ENCODE peak calls at places on chromosomes 13 and 19, in eight cellular contexts. One of them, this sample, is unnamed. For H3K4me1, H3K36me3 and H3K27me3, the result is how much of the 10 kb centered on the place peaks cover.

GRCh38 chr19:41957838-41958366 is 1.2 kb downstream of the RABAC1 start:
- DNase-seq in tibial nerve: no peak
- DNase-seq in effector memory CD4-positive, alpha-beta T cell: no peak
- DNase-seq in left ventricle myocardium inferior: peak
- DNase-seq in CD8-positive, alpha-beta T cell: no peak
- DNase-seq in sigmoid colon: peak
- DNase-seq in heart left ventricle: peak
- DNase-seq in psoas muscle: peak
- DNase-seq in this sample: peak

GRCh38 chr13:56351041-56351440 is 789.7 kb upstream of the PRR20A start:
- DNase-seq in sigmoid colon: no peak
- DNase-seq in effector memory CD4-positive, alpha-beta T cell: no peak
- DNase-seq in psoas muscle: no peak
- DNase-seq in heart left ventricle: no peak
- DNase-seq in tibial nerve: no peak
- DNase-seq in CD8-positive, alpha-beta T cell: no peak
- DNase-seq in left ventricle myocardium inferior: no peak
- DNase-seq in this sample: no peak

GRCh38 chr13:21478881-21479808 is 20.0 kb upstream of the ZDHHC20 start:
- DNase-seq in heart left ventricle: no peak
- DNase-seq in left ventricle myocardium inferior: no peak
- DNase-seq in CD8-positive, alpha-beta T cell: no peak
- DNase-seq in sigmoid colon: no peak
- DNase-seq in effector memory CD4-positive, alpha-beta T cell: no peak
- DNase-seq in psoas muscle: no peak
- DNase-seq in tibial nerve: no peak
- DNase-seq in this sample: no peak

GRCh38 chr19:49855277-49855675 is 4.3 kb downstream of the PTOV1 start:
- DNase-seq in sigmoid colon: no peak
- DNase-seq in left ventricle myocardium inferior: no peak
- DNase-seq in psoas muscle: peak
- DNase-seq in effector memory CD4-positive, alpha-beta T cell: no peak
- DNase-seq in heart left ventricle: no peak
- DNase-seq in tibial nerve: no peak
- DNase-seq in CD8-positive, alpha-beta T cell: no peak
- DNase-seq in this sample: no peak

GRCh38 chr19:45152504-45153338 is 8.1 kb downstream of the NKPD1 start:
- DNase-seq in left ventricle myocardium inferior: peak
- DNase-seq in effector memory CD4-positive, alpha-beta T cell: no peak
- DNase-seq in CD8-positive, alpha-beta T cell: peak
- DNase-seq in psoas muscle: peak
- DNase-seq in sigmoid colon: no peak
- DNase-seq in tibial nerve: no peak
- DNase-seq in heart left ventricle: peak
- DNase-seq in this sample: peak

GRCh38 chr13:79496188-79496587 is 15.2 kb downstream of the NDFIP2 start:
- DNase-seq in effector memory CD4-positive, alpha-beta T cell: no peak
- DNase-seq in left ventricle myocardium inferior: no peak
- DNase-seq in heart left ventricle: no peak
- DNase-seq in psoas muscle: no peak
- DNase-seq in CD8-positive, alpha-beta T cell: no peak
- DNase-seq in tibial nerve: no peak
- DNase-seq in sigmoid colon: no peak
- DNase-seq in this sample: no peak

GRCh38 chr13:24279706-24280105 is 29.7 kb upstream of the C1QTNF9 start:
- DNase-seq in CD8-positive, alpha-beta T cell: no peak
- DNase-seq in tibial nerve: no peak
- DNase-seq in left ventricle myocardium inferior: no peak
- DNase-seq in effector memory CD4-positive, alpha-beta T cell: no peak
- DNase-seq in heart left ventricle: no peak
- DNase-seq in psoas muscle: no peak
- DNase-seq in sigmoid colon: no peak
- DNase-seq in this sample: no peak

GRCh38 chr13:67123165-67123564 is 107.0 kb downstream of the PCDH9 start:
- DNase-seq in heart left ventricle: no peak
- DNase-seq in effector memory CD4-positive, alpha-beta T cell: no peak
- DNase-seq in psoas muscle: no peak
- DNase-seq in CD8-positive, alpha-beta T cell: no peak
- DNase-seq in tibial nerve: no peak
- DNase-seq in left ventricle myocardium inferior: no peak
- DNase-seq in sigmoid colon: no peak
- DNase-seq in this sample: no peak

GRCh38 chr19:49475995-49476880 is 2.2 kb downstream of the FLT3LG start:
- DNase-seq in sigmoid colon: peak
- DNase-seq in CD8-positive, alpha-beta T cell: no peak
- DNase-seq in effector memory CD4-positive, alpha-beta T cell: peak
- DNase-seq in heart left ventricle: peak
- DNase-seq in psoas muscle: peak
- DNase-seq in left ventricle myocardium inferior: no peak
- DNase-seq in tibial nerve: no peak
- DNase-seq in this sample: no peak

GRCh38 chr13:21321269-21321668 is 137.8 kb downstream of the ZDHHC20 start:
- DNase-seq in CD8-positive, alpha-beta T cell: no peak
- DNase-seq in sigmoid colon: no peak
- DNase-seq in left ventricle myocardium inferior: no peak
- DNase-seq in psoas muscle: no peak
- DNase-seq in heart left ventricle: no peak
- DNase-seq in effector memory CD4-positive, alpha-beta T cell: no peak
- DNase-seq in tibial nerve: no peak
- DNase-seq in this sample: no peak

DNA sequence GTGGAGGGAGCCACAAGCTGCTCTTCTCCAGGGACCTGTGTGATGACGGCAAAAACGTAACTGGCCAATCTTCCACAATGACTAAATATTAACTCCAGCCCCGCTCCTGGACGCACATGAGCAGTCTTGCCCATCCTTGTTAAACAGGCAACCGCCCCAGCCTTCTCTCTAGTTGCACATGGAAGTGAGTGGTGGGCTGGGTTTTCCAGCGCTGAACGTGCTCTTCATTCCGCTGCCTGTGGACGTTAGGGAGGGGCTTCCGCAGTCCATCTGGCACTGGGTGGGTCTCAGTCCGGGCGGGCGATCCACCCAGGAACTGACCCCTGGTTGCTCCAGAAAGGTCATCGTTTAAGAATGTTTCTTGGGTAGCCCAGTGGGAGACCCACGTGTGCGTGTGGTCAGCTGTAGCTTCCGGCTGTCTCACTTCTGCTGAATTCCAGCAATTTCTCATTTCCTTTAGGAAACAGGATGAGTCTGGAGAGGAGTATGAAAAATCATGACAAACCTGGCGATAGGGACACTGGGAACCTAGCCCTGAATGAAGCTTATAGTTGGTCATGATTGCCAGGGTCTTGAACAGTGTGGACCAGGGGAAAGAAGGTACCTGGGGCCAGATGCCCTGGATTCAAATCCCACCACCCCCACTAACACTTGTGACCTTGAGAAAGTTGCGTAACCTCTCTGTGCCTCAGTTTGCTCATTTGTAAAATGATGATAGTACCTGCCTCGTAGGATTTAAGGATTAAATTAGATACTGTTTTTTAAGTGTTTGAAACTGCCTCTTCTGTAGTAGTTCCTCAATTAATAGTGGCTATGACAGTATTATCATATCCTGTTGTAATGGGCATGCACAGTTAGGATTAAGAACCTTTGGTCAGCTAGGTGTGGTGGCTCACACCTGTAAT is 92.6 kb downstream of the SIPA1L3 start:
- DNase-seq in tibial nerve: peak
- DNase-seq in left ventricle myocardium inferior: peak
- DNase-seq in psoas muscle: peak
- DNase-seq in sigmoid colon: peak
- DNase-seq in effector memory CD4-positive, alpha-beta T cell: no peak
- DNase-seq in CD8-positive, alpha-beta T cell: no peak
- DNase-seq in heart left ventricle: peak
- DNase-seq in this sample: no peak
- H3K4me1 ChIP-seq in tibial nerve: under half
- H3K4me1 ChIP-seq in left ventricle myocardium inferior: under half
- H3K4me1 ChIP-seq in psoas muscle: under half
- H3K4me1 ChIP-seq in sigmoid colon: under half
- H3K4me1 ChIP-seq in effector memory CD4-positive, alpha-beta T cell: under half
- H3K4me1 ChIP-seq in CD8-positive, alpha-beta T cell: under half
- H3K4me1 ChIP-seq in heart left ventricle: under half
- H3K4me1 ChIP-seq in this sample: under half

DNA sequence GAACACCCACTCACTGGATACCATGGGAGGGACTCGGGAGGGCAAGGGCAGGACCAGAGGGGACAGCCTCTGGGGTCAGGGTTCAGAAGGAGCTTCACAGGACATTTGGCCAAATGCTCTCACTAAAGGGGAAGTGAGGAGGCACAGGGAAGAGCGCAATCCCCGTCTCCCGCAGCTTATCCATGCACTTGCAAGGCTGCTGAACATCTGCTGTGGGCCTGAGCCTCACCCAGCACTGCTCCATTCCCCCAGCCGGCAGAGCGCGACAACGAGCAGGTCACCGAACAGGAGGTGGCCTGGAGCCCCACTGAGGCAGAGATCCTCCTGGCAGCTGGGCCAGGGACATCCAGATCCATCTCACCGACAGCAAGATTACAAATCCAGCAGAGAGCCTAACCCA is 23.3 kb downstream of the ELAVL1 start:
- DNase-seq in psoas muscle: peak
- DNase-seq in CD8-positive, alpha-beta T cell: no peak
- DNase-seq in left ventricle myocardium inferior: no peak
- DNase-seq in heart left ventricle: no peak
- DNase-seq in sigmoid colon: no peak
- DNase-seq in effector memory CD4-positive, alpha-beta T cell: no peak
- DNase-seq in tibial nerve: no peak
- DNase-seq in this sample: no peak
- H3K36me3 ChIP-seq in psoas muscle: half or more
- H3K36me3 ChIP-seq in CD8-positive, alpha-beta T cell: under half
- H3K36me3 ChIP-seq in left ventricle myocardium inferior: half or more
- H3K36me3 ChIP-seq in heart left ventricle: half or more
- H3K36me3 ChIP-seq in sigmoid colon: half or more
- H3K36me3 ChIP-seq in effector memory CD4-positive, alpha-beta T cell: half or more
- H3K36me3 ChIP-seq in tibial nerve: under half
- H3K36me3 ChIP-seq in this sample: under half

DNA sequence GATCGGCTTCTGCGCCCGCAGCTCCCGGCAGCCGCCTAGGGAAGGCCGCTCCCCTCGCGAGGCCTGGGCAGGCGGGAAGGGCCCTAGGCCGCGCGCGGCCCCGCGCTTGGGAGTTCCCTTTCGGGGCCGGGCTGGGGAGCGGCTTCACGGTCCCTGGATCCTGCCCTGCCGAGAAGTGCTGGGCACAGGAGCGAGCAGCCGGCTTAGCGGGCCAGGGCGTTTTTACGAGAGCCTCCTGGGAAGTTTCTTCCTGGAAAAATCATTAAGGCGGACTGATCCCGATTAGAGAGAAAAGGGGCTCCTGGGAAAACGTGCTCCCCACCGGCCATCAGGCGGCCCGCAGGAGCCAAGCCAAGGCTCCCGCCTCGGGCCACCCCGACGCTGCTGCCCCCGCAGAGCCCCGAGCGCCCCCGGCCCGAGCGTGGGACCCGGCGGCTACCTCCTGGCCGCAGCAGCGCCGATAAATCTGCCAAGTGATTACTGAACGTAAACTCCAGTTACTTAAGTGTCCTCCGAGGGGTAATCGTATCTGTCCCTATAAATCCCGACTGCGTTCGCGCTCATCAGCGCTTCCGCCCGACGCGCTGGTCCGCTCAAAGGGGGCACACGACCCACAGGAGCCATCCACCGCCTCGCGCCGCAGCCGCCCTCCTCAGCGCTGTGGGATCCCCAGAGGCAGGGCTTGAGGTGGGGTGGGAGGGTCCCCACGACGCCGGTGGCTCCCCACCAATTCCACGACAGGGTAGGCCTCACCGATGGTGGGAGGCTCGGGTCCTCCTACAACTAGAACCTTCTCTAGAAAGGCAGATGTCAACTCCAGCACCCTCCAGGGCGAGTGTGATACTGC is 2.8 kb downstream of the ZIC5 start:
- DNase-seq in sigmoid colon: peak
- DNase-seq in tibial nerve: no peak
- DNase-seq in psoas muscle: no peak
- DNase-seq in left ventricle myocardium inferior: no peak
- DNase-seq in effector memory CD4-positive, alpha-beta T cell: no peak
- DNase-seq in CD8-positive, alpha-beta T cell: no peak
- DNase-seq in heart left ventricle: no peak
- DNase-seq in this sample: peak
- H3K27me3 ChIP-seq in sigmoid colon: half or more
- H3K27me3 ChIP-seq in tibial nerve: half or more
- H3K27me3 ChIP-seq in psoas muscle: half or more
- H3K27me3 ChIP-seq in left ventricle myocardium inferior: half or more
- H3K27me3 ChIP-seq in effector memory CD4-positive, alpha-beta T cell: half or more
- H3K27me3 ChIP-seq in CD8-positive, alpha-beta T cell: half or more
- H3K27me3 ChIP-seq in heart left ventricle: half or more
- H3K27me3 ChIP-seq in this sample: under half

GRCh38 chr19:39401549-39402416 is 4.9 kb upstream of the ZFP36 start:
- DNase-seq in sigmoid colon: peak
- DNase-seq in tibial nerve: no peak
- DNase-seq in psoas muscle: peak
- DNase-seq in effector memory CD4-positive, alpha-beta T cell: peak
- DNase-seq in left ventricle myocardium inferior: no peak
- DNase-seq in heart left ventricle: peak
- DNase-seq in CD8-positive, alpha-beta T cell: peak
- DNase-seq in this sample: no peak

GRCh38 chr19:39398297-39398864 is 7.2 kb downstream of the MED29 start:
- DNase-seq in sigmoid colon: peak
- DNase-seq in heart left ventricle: peak
- DNase-seq in left ventricle myocardium inferior: peak
- DNase-seq in CD8-positive, alpha-beta T cell: no peak
- DNase-seq in tibial nerve: peak
- DNase-seq in effector memory CD4-positive, alpha-beta T cell: peak
- DNase-seq in psoas muscle: peak
- DNase-seq in this sample: no peak

GRCh38 chr19:39397360-39398296 is 6.5 kb downstream of the MED29 start:
- DNase-seq in heart left ventricle: peak
- DNase-seq in sigmoid colon: peak
- DNase-seq in psoas muscle: peak
- DNase-seq in CD8-positive, alpha-beta T cell: peak
- DNase-seq in effector memory CD4-positive, alpha-beta T cell: peak
- DNase-seq in left ventricle myocardium inferior: peak
- DNase-seq in tibial nerve: peak
- DNase-seq in this sample: peak

GRCh38 chr19:39400997-39401548 is 5.6 kb upstream of the ZFP36 start:
- DNase-seq in sigmoid colon: no peak
- DNase-seq in left ventricle myocardium inferior: no peak
- DNase-seq in tibial nerve: no peak
- DNase-seq in heart left ventricle: no peak
- DNase-seq in CD8-positive, alpha-beta T cell: peak
- DNase-seq in effector memory CD4-positive, alpha-beta T cell: no peak
- DNase-seq in psoas muscle: no peak
- DNase-seq in this sample: no peak

DNA sequence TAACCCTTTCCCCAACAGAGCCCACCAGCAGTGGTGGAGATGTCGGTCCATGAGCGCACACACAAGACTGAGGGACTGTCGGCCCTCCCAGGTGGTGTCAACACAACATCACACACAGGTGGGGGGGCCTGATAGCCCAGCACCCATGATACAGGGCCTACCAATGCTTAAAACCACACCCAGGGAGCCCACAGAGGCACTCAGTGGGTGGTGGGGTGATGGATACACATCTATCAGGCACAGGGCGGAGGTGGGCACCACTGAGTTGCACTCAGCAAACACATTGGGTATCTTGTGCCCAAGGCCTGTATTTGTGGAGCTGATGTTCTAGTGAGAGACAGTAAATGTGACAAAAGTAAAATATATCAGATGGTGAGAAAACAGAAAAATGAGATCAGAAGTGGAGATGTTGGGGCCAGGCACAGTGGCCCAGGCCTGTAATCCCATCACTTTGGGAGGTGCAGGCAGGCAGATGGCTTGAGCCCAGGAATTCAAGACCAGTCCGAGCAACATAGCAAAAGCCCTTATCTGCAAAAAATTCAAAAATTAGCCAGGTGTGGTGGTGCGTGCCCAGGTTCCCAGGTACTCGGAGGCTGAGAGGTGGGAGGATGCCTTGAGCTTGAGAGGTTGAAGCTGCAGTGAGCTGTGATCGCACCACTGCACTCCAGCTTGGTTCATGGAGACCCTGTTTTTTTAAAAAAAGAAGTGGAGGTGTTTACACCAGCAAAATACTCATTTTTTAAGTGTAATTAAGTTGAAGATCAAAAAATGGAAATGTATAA is 6.8 kb upstream of the ZFP36 start:
- DNase-seq in left ventricle myocardium inferior: no peak
- DNase-seq in sigmoid colon: no peak
- DNase-seq in effector memory CD4-positive, alpha-beta T cell: no peak
- DNase-seq in heart left ventricle: no peak
- DNase-seq in CD8-positive, alpha-beta T cell: no peak
- DNase-seq in tibial nerve: no peak
- DNase-seq in psoas muscle: no peak
- DNase-seq in this sample: no peak
- H3K4me1 ChIP-seq in left ventricle myocardium inferior: half or more
- H3K4me1 ChIP-seq in sigmoid colon: under half
- H3K4me1 ChIP-seq in effector memory CD4-positive, alpha-beta T cell: half or more
- H3K4me1 ChIP-seq in heart left ventricle: under half
- H3K4me1 ChIP-seq in CD8-positive, alpha-beta T cell: half or more
- H3K4me1 ChIP-seq in tibial nerve: under half
- H3K4me1 ChIP-seq in psoas muscle: under half
- H3K4me1 ChIP-seq in this sample: under half

This sample was measured in pancreas.